ENCODE peak calls at places on chromosomes 12 and 14, in four cellular contexts. One of them, this sample, is unnamed.

GRCh38 chr12:113684053-113684907 is 212.6 kb upstream of the LHX5 start:
- DNase-seq in neuronal stem cell: no peak
- DNase-seq in mesenchymal stem cell: no peak
- DNase-seq in IMR-90: peak; percentile 33
- DNase-seq in this sample: peak; percentile 66

GRCh38 chr14:28603606-28604005 is 163.0 kb upstream of the FOXG1 start:
- DNase-seq in neuronal stem cell: no peak
- DNase-seq in mesenchymal stem cell: no peak
- DNase-seq in IMR-90: no peak
- DNase-seq in this sample: no peak

GRCh38 chr12:54018608-54018984 is 9.6 kb upstream of the HOXC6 start:
- DNase-seq in neuronal stem cell: no peak
- DNase-seq in mesenchymal stem cell: peak; percentile 68
- DNase-seq in IMR-90: no peak
- DNase-seq in this sample: no peak

GRCh38 chr12:2797721-2798418 is 3.1 kb downstream of the FKBP4 start:
- DNase-seq in neuronal stem cell: no peak
- DNase-seq in mesenchymal stem cell: peak; percentile 28
- DNase-seq in IMR-90: no peak
- DNase-seq in this sample: no peak

GRCh38 chr12:54425696-54426095 is 6.6 kb upstream of the ITGA5 start:
- DNase-seq in neuronal stem cell: no peak
- DNase-seq in mesenchymal stem cell: no peak
- DNase-seq in IMR-90: no peak
- DNase-seq in this sample: peak; percentile 59

GRCh38 chr14:105783707-105784106 is 257.3 kb downstream of the TMEM121 start:
- DNase-seq in neuronal stem cell: no peak
- DNase-seq in mesenchymal stem cell: no peak
- DNase-seq in IMR-90: no peak
- DNase-seq in this sample: no peak

GRCh38 chr12:119036878-119037493 is 55.6 kb downstream of the SRRM4 start:
- DNase-seq in neuronal stem cell: peak; percentile 49
- DNase-seq in mesenchymal stem cell: no peak
- DNase-seq in IMR-90: no peak
- DNase-seq in this sample: peak; percentile 72

GRCh38 chr14:38721822-38722431 is 381.1 kb downstream of the SEC23A start:
- DNase-seq in neuronal stem cell: peak; percentile 47
- DNase-seq in mesenchymal stem cell: peak; percentile 64
- DNase-seq in IMR-90: peak; percentile 31
- DNase-seq in this sample: peak; percentile 69

GRCh38 chr14:50666772-50667490 is 1.2 kb downstream of the SAV1 start:
- DNase-seq in neuronal stem cell: peak; percentile 30
- DNase-seq in mesenchymal stem cell: peak; percentile 77
- DNase-seq in IMR-90: peak; percentile 73
- DNase-seq in this sample: peak; percentile 53

GRCh38 chr14:21066882-21067502 is 3.1 kb upstream of the ARHGEF40 start:
- DNase-seq in neuronal stem cell: no peak
- DNase-seq in mesenchymal stem cell: peak; percentile 19
- DNase-seq in IMR-90: no peak
- DNase-seq in this sample: no peak

GRCh38 chr14:91195881-91196280 is 48.6 kb downstream of the GPR68 start:
- DNase-seq in neuronal stem cell: no peak
- DNase-seq in mesenchymal stem cell: no peak
- DNase-seq in IMR-90: no peak
- DNase-seq in this sample: no peak

GRCh38 chr14:105204206-105204930 is 23.3 kb upstream of the NUDT14 start:
- DNase-seq in neuronal stem cell: no peak
- DNase-seq in mesenchymal stem cell: no peak
- DNase-seq in IMR-90: no peak
- DNase-seq in this sample: no peak

GRCh38 chr12:49674318-49674985 is 32.8 kb downstream of the FMNL3 start:
- DNase-seq in neuronal stem cell: no peak
- DNase-seq in mesenchymal stem cell: peak; percentile 65
- DNase-seq in IMR-90: peak; percentile 41
- DNase-seq in this sample: no peak
- H4K91ac ChIP-seq in neuronal stem cell: no peak overlapping the region
- H4K91ac ChIP-seq in mesenchymal stem cell: peak overlapping the region; percentile 55
- H4K91ac ChIP-seq in IMR-90: peak overlapping the region; percentile 90
- H4K91ac ChIP-seq in this sample: no peak overlapping the region

GRCh38 chr14:68144051-68144681 is 324.6 kb downstream of the RAD51B start:
- DNase-seq in neuronal stem cell: no peak
- DNase-seq in mesenchymal stem cell: no peak
- DNase-seq in IMR-90: peak; percentile 11
- DNase-seq in this sample: no peak
- H4K91ac ChIP-seq in neuronal stem cell: no peak overlapping the region
- H4K91ac ChIP-seq in mesenchymal stem cell: no peak overlapping the region
- H4K91ac ChIP-seq in IMR-90: peak overlapping the region; percentile 25
- H4K91ac ChIP-seq in this sample: no peak overlapping the region

GRCh38 chr12:4432878-4433820 is 12.5 kb downstream of the FGF6 start:
- DNase-seq in neuronal stem cell: no peak
- DNase-seq in mesenchymal stem cell: no peak
- DNase-seq in IMR-90: no peak
- DNase-seq in this sample: peak; percentile 34
- H4K91ac ChIP-seq in neuronal stem cell: no peak overlapping the region
- H4K91ac ChIP-seq in mesenchymal stem cell: no peak overlapping the region
- H4K91ac ChIP-seq in IMR-90: no peak overlapping the region
- H4K91ac ChIP-seq in this sample: no peak overlapping the region

DNA sequence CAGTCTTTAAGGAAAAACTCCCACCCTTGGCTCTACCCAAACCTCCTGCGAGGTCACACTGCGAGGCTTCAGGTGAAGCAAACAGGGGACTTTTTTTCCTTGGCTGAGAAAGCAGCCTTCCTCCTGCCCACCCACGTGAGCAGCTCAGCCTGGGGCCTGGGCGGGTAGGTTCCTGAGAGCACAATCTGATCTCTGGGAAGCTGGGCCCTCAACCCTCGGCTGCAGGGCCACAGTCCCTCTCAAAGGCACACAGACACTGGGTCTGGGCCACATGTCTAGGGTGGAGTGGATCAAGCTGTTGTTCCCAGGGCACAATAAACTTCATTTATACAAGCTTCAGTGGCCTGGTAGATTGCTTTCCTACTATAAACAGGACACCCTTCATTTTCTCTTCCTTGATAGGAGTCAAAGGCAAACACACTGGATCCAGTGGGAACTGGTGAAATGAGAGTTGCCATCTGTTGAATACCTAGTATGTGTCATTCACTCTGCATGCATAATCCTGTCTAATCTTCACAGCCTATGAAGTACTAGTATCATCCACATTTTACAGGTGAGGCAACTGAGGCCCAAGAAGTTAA is 41.3 kb upstream of the PNMA1 start:
- DNase-seq in neuronal stem cell: no peak
- DNase-seq in mesenchymal stem cell: peak; percentile 59
- DNase-seq in IMR-90: no peak
- DNase-seq in this sample: no peak
- H4K91ac ChIP-seq in neuronal stem cell: no peak overlapping the region
- H4K91ac ChIP-seq in mesenchymal stem cell: peak overlapping the region; percentile 59
- H4K91ac ChIP-seq in IMR-90: peak overlapping the region; percentile 0
- H4K91ac ChIP-seq in this sample: no peak overlapping the region

GRCh38 chr14:43872222-43872621 is 634.9 kb downstream of the FSCB start:
- DNase-seq in neuronal stem cell: no peak
- DNase-seq in mesenchymal stem cell: no peak
- DNase-seq in IMR-90: no peak
- DNase-seq in this sample: peak; percentile 59
- H4K91ac ChIP-seq in neuronal stem cell: no peak overlapping the region
- H4K91ac ChIP-seq in mesenchymal stem cell: no peak overlapping the region
- H4K91ac ChIP-seq in IMR-90: no peak overlapping the region
- H4K91ac ChIP-seq in this sample: no peak overlapping the region

DNA sequence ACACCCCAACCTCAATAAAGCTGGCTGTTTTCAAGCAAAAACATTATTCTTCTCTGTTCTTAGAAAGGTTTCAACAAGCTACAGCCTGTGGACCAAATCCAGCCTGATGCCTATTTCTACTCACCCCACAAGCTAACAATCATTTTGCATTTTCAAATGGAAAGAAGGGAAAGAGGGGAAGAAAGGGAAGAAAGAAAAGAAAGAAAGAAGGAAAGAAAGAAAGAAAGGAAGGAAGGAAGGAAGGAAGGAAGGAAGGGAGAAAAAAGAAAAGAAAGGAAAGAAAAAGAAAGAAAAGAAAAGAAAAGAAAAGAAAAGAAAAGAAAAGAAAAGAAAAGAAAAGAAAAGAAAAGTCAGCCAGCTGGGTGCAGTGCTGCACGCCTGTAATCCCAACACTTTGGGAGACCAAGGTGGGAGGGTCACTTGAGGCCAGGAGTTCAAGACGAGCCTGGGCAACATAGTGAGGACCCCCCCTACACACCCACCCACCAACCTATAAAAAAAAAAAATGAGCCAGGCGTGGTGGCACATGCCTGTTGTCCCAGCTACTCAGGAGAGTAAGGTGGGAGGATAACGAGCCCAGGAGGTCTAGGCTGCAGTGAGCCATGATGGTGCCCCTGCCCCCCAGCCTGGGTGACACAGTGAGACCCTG is 26.3 kb downstream of the SCARB1 start:
- DNase-seq in neuronal stem cell: no peak
- DNase-seq in mesenchymal stem cell: no peak
- DNase-seq in IMR-90: no peak
- DNase-seq in this sample: no peak
- H4K91ac ChIP-seq in neuronal stem cell: no peak overlapping the region
- H4K91ac ChIP-seq in mesenchymal stem cell: no peak overlapping the region
- H4K91ac ChIP-seq in IMR-90: peak overlapping the region; percentile 63
- H4K91ac ChIP-seq in this sample: no peak overlapping the region

GRCh38 chr14:22122227-22123187 is 448.9 kb upstream of the OR4E1 start:
- DNase-seq in neuronal stem cell: no peak
- DNase-seq in mesenchymal stem cell: no peak
- DNase-seq in IMR-90: peak; percentile 5
- DNase-seq in this sample: no peak
- H4K91ac ChIP-seq in neuronal stem cell: no peak overlapping the region
- H4K91ac ChIP-seq in mesenchymal stem cell: no peak overlapping the region
- H4K91ac ChIP-seq in IMR-90: no peak overlapping the region
- H4K91ac ChIP-seq in this sample: no peak overlapping the region

This sample was measured in H9.